ENCODE peak calls at places on chromosome 9, in nine cellular contexts. A is hepatocyte; O is naive thymus-derived CD4-positive, alpha-beta T cell; I is A549; R is pancreas; T is CD8-positive, alpha-beta memory T cell; M is cardiac muscle cell; V is OCI-LY7; E is dorsolateral prefrontal cortex. L is an unnamed sample.

GRCh38 chr9:127004946-127005769 is 90.6 kb downstream of the RALGPS1 start:
- DNase-seq in A (peak), E (no peak), M (no peak), O (peak), V (no peak), I (no peak), R (no peak), T (peak), L (peak)

GRCh38 chr9:91334053-91334452 is 27.7 kb downstream of the AUH start:
- DNase-seq in E (no peak), R (no peak), I (no peak), O (no peak), T (no peak), A (no peak), M (no peak), V (no peak), L (no peak)

GRCh38 chr9:33473216-33473615 is 508 bp downstream of the NOL6 start:
- DNase-seq in R (no peak), O (no peak), V (no peak), T (no peak), E (no peak), A (no peak), M (no peak), I (no peak), L (no peak)

GRCh38 chr9:114606597-114607207 is 4.4 kb upstream of the TMEM268 start:
- DNase-seq in E (no peak), I (no peak), M (no peak), R (no peak), V (no peak), A (peak), O (no peak), T (no peak), L (no peak)

GRCh38 chr9:14119694-14120514 is 194.0 kb downstream of the NFIB start:
- DNase-seq in O (no peak), E (no peak), A (no peak), V (no peak), R (no peak), T (no peak), I (no peak), M (no peak), L (no peak)

GRCh38 chr9:69602768-69603167 is 69.4 kb downstream of the APBA1 start:
- DNase-seq in R (no peak), A (no peak), T (no peak), E (no peak), O (no peak), M (no peak), I (no peak), V (no peak), L (no peak)

GRCh38 chr9:124312290-124313265 is 54.8 kb downstream of the NEK6 start:
- DNase-seq in E (peak), R (no peak), M (no peak), O (no peak), I (no peak), V (no peak), A (no peak), T (no peak), L (no peak)

GRCh38 chr9:90433398-90433890 is 209.2 kb downstream of the DIRAS2 start:
- DNase-seq in E (no peak), I (peak), R (no peak), O (no peak), V (no peak), M (peak), A (peak), T (no peak), L (no peak)

GRCh38 chr9:127921592-127922120 is 4.8 kb upstream of the ST6GALNAC4 start:
- DNase-seq in E (peak), R (no peak), O (peak), M (peak), T (peak), A (peak), V (peak), I (peak), L (peak)

GRCh38 chr9:2023042-2023441 is 7.9 kb downstream of the SMARCA2 start:
- DNase-seq in T (no peak), I (no peak), E (no peak), M (no peak), R (no peak), V (no peak), O (no peak), A (no peak), L (no peak)

GRCh38 chr9:38026021-38026809 is 42.8 kb downstream of the SHB start:
- DNase-seq in O (no peak), A (peak), R (no peak), E (no peak), T (no peak), I (peak), V (no peak), M (no peak), L (no peak)

GRCh38 chr9:137423810-137424291 is 658 bp downstream of the NOXA1 start:
- DNase-seq in O (no peak), R (peak), I (no peak), V (no peak), M (no peak), A (peak), E (peak), T (no peak), L (no peak)

GRCh38 chr9:21638104-21638503 is 156.0 kb upstream of the IFNE start:
- DNase-seq in T (no peak), M (no peak), I (no peak), R (no peak), A (no peak), E (no peak), O (no peak), V (no peak), L (no peak)

GRCh38 chr9:123007269-123007668 is 26.2 kb upstream of the GPR21 start:
- DNase-seq in R (no peak), O (no peak), T (no peak), I (no peak), E (no peak), M (no peak), A (no peak), V (no peak), L (no peak)

GRCh38 chr9:128316421-128316820 is 5.8 kb downstream of the TRUB2 start:
- DNase-seq in R (no peak), M (no peak), T (no peak), O (no peak), V (no peak), I (no peak), A (no peak), E (peak), L (peak)

GRCh38 chr9:91451431-91452270 is 28.0 kb upstream of the NFIL3 start:
- DNase-seq in T (no peak), E (no peak), I (no peak), A (no peak), V (no peak), M (no peak), O (no peak), R (no peak), L (no peak)

GRCh38 chr9:100213730-100214477 is 114.9 kb downstream of the INVS start:
- DNase-seq in M (no peak), A (no peak), T (no peak), E (no peak), O (no peak), R (no peak), I (no peak), V (no peak), L (no peak)

DNA sequence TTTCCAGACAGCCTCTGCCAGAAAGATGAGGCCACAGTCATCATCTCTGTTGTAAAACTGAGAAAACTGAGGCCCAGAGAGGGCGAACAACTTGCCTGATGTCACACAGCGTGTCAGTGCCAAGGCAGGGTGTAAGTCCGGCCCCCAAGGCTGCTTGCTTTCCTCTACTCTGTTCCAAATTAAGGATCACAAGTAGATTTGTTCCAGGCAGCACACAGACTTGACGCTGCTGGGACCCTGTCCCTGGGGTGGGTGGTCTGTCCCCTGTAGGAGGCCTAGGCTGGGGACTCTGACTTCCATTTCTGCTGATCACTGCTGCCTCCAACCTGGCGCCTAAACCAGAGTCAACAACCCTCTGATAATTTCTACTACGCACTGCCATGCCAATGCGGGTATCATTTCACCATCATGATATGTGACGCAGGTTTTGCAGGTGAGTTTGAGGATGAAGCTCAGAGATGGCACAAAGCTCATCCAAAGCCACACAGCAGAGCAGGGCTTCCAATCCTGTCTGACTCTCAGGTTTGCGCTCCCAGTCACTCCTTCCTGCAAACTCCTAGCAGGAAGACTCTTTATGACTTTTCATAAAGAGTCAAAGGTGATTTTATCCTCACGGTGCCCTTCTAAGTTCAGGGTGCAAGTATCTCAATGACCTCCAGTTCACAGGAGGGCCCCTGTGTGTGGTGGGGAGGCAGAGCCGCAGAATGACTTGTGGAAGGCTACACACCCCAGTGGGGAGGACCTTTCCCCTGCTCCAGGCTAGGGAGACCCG is 13.6 kb upstream of the RALGDS start:
- DNase-seq in E (no peak), R (no peak), V (no peak), I (no peak), T (no peak), A (no peak), M (no peak), O (no peak), L (no peak)
- H3K27ac ChIP-seq in E (peak), R (peak), V (no peak), I (peak), T (peak), A (peak), M (peak), O (peak), L (peak)

GRCh38 chr9:84991506-84991855 is 322.0 kb downstream of the NTRK2 start:
- DNase-seq in V (no peak), O (no peak), I (no peak), T (no peak), E (peak), M (no peak), R (no peak), A (no peak), L (peak)
- H3K27ac ChIP-seq in V (no peak), O (no peak), I (no peak), T (no peak), E (peak), M (no peak), R (no peak), A (no peak), L (peak)

DNA sequence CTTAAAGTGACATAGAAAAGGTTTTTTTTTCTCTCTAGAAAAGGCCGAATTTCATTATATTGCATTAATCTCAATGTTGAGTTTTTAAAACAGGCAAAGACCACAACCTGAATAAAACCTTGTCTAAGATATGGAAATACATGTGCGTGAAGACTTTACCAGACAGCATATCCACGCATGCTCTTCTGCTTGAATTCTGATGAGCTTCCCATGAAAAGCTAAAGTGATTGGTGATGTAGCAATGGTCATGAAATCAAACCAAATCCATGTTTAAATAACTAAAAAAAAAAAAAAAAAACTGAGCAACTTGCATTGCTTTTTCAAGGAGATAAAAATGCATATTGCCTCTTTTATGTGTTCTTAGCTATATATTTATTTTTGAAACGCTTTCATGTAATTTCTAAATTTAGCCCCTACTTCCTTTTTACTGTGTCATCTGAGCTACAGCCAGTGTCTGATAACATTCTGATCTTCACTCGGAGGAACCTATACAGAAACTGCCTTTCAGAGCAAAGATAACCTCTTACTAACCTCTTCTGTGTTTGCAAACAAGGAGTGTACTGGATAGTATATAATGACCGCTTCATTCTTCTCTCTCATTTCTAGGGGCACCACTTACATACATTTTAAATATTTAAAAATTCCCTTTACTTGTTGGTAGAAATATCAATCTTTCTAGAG is 179.1 kb upstream of the GNA14 start:
- DNase-seq in T (no peak), M (peak), O (peak), V (no peak), R (no peak), I (no peak), E (no peak), A (no peak), L (no peak)
- H3K27ac ChIP-seq in T (no peak), M (peak), O (no peak), V (no peak), R (no peak), I (peak), E (peak), A (no peak), L (no peak)

DNA sequence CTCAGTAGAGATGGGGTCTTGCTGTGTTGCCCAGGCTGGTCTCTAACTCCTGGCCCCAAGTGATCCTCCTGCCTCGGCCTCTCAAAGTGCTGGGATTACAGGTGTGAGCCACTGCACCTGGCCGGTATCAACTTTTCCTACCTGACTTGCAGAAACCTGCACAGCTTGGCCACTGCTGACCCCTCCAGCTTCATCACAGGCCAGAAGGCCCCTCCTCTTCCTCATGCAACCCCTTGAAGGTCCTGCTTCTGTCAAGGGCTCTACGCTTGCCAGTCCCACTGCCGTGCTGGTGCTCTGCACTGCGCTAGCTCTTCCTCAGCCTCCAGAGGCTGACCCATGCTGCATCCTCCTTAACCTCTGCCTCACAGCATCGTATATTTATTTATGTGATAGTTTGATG is 32.5 kb upstream of the RNU6ATAC start:
- DNase-seq in E (no peak), I (no peak), M (no peak), V (no peak), O (no peak), A (no peak), R (no peak), T (no peak), L (no peak)
- H3K27ac ChIP-seq in E (no peak), I (no peak), M (no peak), V (no peak), O (no peak), A (no peak), R (no peak), T (no peak), L (no peak)

DNA sequence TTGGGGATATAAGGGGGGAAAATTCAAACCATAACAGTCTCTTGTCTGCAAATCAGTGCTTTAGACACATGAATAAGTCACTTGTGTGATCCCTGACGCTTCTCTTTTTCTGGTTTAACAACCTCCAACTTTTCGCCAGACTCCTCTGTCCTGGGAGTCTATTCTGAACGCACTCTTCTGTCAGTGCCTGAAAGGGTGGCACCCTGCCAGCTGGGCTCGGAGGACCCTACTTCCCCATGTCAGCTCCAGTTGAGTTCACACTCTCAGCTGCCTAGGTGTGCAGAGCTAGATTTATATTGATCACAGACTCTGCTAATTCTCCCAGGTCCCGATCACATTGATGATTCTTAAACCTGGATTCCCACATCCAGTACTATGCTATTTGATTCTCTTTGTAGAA is 649.1 kb downstream of the BNC2 start:
- DNase-seq in M (peak), A (no peak), R (no peak), E (no peak), I (no peak), T (no peak), V (no peak), O (no peak), L (peak)
- H3K27ac ChIP-seq in M (no peak), A (no peak), R (no peak), E (no peak), I (peak), T (no peak), V (no peak), O (no peak), L (no peak)

GRCh38 chr9:107587175-107587963 is 97.8 kb upstream of the KLF4 start:
- DNase-seq in O (no peak), I (no peak), T (no peak), A (peak), E (no peak), M (no peak), V (no peak), R (peak), L (no peak)
- H3K27ac ChIP-seq in O (no peak), I (no peak), T (no peak), A (peak), E (no peak), M (no peak), V (no peak), R (peak), L (no peak)

GRCh38 chr9:93129691-93130500 is 4.2 kb downstream of the NINJ1 start:
- DNase-seq in O (no peak), A (no peak), M (no peak), E (no peak), V (no peak), I (no peak), R (no peak), T (no peak), L (no peak)
- H3K27ac ChIP-seq in O (peak), A (no peak), M (no peak), E (peak), V (no peak), I (peak), R (no peak), T (no peak), L (peak)

L was measured in substantia nigra.